ENCODE peak calls at places on chromosomes 5 and 9, in eight cellular contexts. L is A549; Y is tibial nerve; I is neuronal stem cell; B is naive thymus-derived CD4-positive, alpha-beta T cell; M is CD4-positive, alpha-beta memory T cell; W is stomach; K is cardiac muscle cell. D is an unnamed sample.

GRCh38 chr5:68928617-68929302 is 165.1 kb upstream of the SLC30A5 start:
- DNase-seq in L (no peak), B (no peak), I (no peak), W (no peak), K (no peak), Y (no peak), M (no peak), D (no peak)

GRCh38 chr9:127589955-127590370 is 22.1 kb upstream of the STXBP1 start:
- DNase-seq in Y (peak; percentile 53), K (peak; percentile 87), L (peak; percentile 81), I (peak; percentile 68), W (peak; percentile 70), B (no peak), M (no peak), D (peak; percentile 78)

GRCh38 chr5:61272688-61273087 is 59.4 kb upstream of the ZSWIM6 start:
- DNase-seq in I (no peak), Y (no peak), W (no peak), K (no peak), L (no peak), M (no peak), B (no peak), D (no peak)

GRCh38 chr5:124740991-124741583 is 5.4 kb downstream of the ZNF608 start:
- DNase-seq in I (no peak), B (no peak), W (no peak), K (no peak), L (no peak), Y (no peak), M (no peak), D (no peak)

GRCh38 chr9:24118170-24118569 is 292.1 kb upstream of the ELAVL2 start:
- DNase-seq in K (no peak), W (no peak), B (no peak), I (no peak), Y (no peak), L (peak; percentile 10), M (no peak), D (no peak)

GRCh38 chr5:131977212-131977604 is 31.7 kb upstream of the MEIKIN start:
- DNase-seq in I (no peak), Y (no peak), L (no peak), K (no peak), B (no peak), W (peak; percentile 15), M (no peak), D (no peak)

GRCh38 chr9:98451576-98451975 is 196.1 kb upstream of the TBC1D2 start:
- DNase-seq in B (no peak), M (no peak), L (no peak), W (no peak), I (no peak), Y (no peak), K (no peak), D (no peak)

GRCh38 chr5:159667286-159667685 is 249.0 kb upstream of the ADRA1B start:
- DNase-seq in K (no peak), B (no peak), L (no peak), M (no peak), Y (no peak), W (no peak), I (no peak), D (no peak)

GRCh38 chr5:15995206-15996052 is 184.2 kb downstream of the MARCHF11 start:
- DNase-seq in M (no peak), Y (no peak), L (peak; percentile 16), I (peak; percentile 43), K (peak; percentile 64), B (no peak), W (no peak), D (no peak)

GRCh38 chr9:124716795-124717194 is 54.3 kb downstream of the NR6A1 start:
- DNase-seq in K (no peak), I (no peak), L (no peak), W (no peak), B (no peak), M (no peak), Y (no peak), D (no peak)

GRCh38 chr5:147565524-147565923 is 55.7 kb upstream of the DPYSL3 start:
- DNase-seq in K (no peak), B (no peak), W (no peak), M (no peak), Y (no peak), I (no peak), L (peak; percentile 56), D (no peak)

GRCh38 chr5:14176888-14177287 is 33.7 kb downstream of the TRIO start:
- DNase-seq in Y (no peak), K (no peak), L (no peak), W (no peak), M (no peak), B (no peak), I (no peak), D (no peak)

GRCh38 chr5:65722575-65723424 is 795 bp downstream of the NLN start:
- DNase-seq in Y (no peak), M (no peak), W (no peak), L (peak; percentile 73), I (peak; percentile 40), B (no peak), K (peak; percentile 79), D (peak; percentile 25)

GRCh38 chr5:52961238-52961637 is 27.9 kb upstream of the ITGA2 start:
- DNase-seq in B (no peak), M (no peak), L (no peak), W (no peak), K (peak; percentile 52), I (no peak), Y (no peak), D (no peak)

GRCh38 chr5:181260720-181261319 is at the start of gene TRIM52:
- DNase-seq in I (peak; percentile 94), K (peak; percentile 89), W (peak; percentile 90), Y (peak; percentile 73), B (peak; percentile 86), L (peak; percentile 93), M (peak; percentile 92), D (peak; percentile 88)

GRCh38 chr9:93049491-93049890 is 9.0 kb upstream of the SUSD3 start:
- DNase-seq in L (no peak), I (no peak), K (no peak), M (no peak), W (no peak), Y (no peak), B (no peak), D (no peak)

GRCh38 chr5:132444841-132445639 is 45.5 kb downstream of the IRF1 start:
- DNase-seq in M (no peak), L (no peak), Y (no peak), I (no peak), B (no peak), K (no peak), W (no peak), D (no peak)

GRCh38 chr9:76027426-76027825 is 137.0 kb downstream of the PCSK5 start:
- DNase-seq in I (no peak), B (peak; percentile 56), K (peak; percentile 20), W (no peak), L (no peak), M (peak; percentile 47), Y (no peak), D (no peak)

GRCh38 chr5:161745392-161745791 is 59.9 kb downstream of the GABRA6 start:
- DNase-seq in Y (no peak), B (no peak), I (no peak), L (no peak), M (no peak), K (no peak), W (no peak), D (no peak)

GRCh38 chr9:105157178-105157583 is 87.3 kb upstream of the SLC44A1 start:
- DNase-seq in L (peak; percentile 78), B (peak; percentile 29), K (peak; percentile 88), M (peak; percentile 49), Y (peak; percentile 30), W (peak; percentile 40), I (no peak), D (peak; percentile 57)

GRCh38 chr5:142674438-142675210 is 11.3 kb downstream of the FGF1 start:
- DNase-seq in K (peak; percentile 82), M (no peak), B (no peak), I (no peak), Y (no peak), W (no peak), L (no peak), D (no peak)

GRCh38 chr5:106094128-106094726 is 1576.5 kb downstream of the EFNA5 start:
- DNase-seq in L (peak; percentile 27), W (no peak), M (no peak), Y (no peak), I (no peak), K (no peak), B (no peak), D (no peak)

GRCh38 chr9:116990592-116990991 is 303.5 kb downstream of the TRIM32 start:
- DNase-seq in K (no peak), L (no peak), M (no peak), B (no peak), I (no peak), W (no peak), Y (no peak), D (no peak)

GRCh38 chr5:180251141-180251540 is 40.7 kb downstream of the MAPK9 start:
- DNase-seq in Y (no peak), L (no peak), B (no peak), I (no peak), M (no peak), W (no peak), K (no peak), D (no peak)
- H3K9me3 ChIP-seq in Y (peaks cover 2% of the 10 kb centered on the region), L (peaks cover 94% of the 10 kb centered on the region), B (no peaks in the 10 kb centered on the region), I (peaks cover 63% of the 10 kb centered on the region), M (peaks cover 31% of the 10 kb centered on the region), W (peaks cover 88% of the 10 kb centered on the region), K (peaks cover 7% of the 10 kb centered on the region), D (no peaks in the 10 kb centered on the region)

DNA sequence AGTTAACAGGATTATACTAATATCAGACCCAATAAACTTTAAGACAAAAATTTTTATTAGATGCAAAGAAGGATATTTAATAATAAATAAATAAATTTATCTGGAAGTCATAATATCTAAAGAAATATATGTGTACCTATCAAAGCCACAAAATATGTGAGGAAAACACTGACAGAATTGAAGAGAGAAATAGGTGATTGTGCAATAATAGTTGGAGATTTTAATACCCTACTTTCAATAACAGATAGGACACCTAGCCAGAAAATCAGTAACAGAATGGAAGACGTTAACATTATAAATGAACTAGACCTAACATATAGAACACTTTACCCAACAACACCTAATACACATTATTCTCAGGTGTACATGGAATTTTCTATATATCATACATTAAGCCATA is 541.4 kb upstream of the SMC2 start:
- DNase-seq in W (no peak), B (no peak), L (no peak), M (no peak), Y (no peak), K (no peak), I (no peak), D (no peak)
- H3K9me3 ChIP-seq in W (no peaks in the 10 kb centered on the region), B (no peaks in the 10 kb centered on the region), L (no peaks in the 10 kb centered on the region), M (no peaks in the 10 kb centered on the region), Y (no peaks in the 10 kb centered on the region), K (no peaks in the 10 kb centered on the region), I (no peaks in the 10 kb centered on the region), D (no peaks in the 10 kb centered on the region)

DNA sequence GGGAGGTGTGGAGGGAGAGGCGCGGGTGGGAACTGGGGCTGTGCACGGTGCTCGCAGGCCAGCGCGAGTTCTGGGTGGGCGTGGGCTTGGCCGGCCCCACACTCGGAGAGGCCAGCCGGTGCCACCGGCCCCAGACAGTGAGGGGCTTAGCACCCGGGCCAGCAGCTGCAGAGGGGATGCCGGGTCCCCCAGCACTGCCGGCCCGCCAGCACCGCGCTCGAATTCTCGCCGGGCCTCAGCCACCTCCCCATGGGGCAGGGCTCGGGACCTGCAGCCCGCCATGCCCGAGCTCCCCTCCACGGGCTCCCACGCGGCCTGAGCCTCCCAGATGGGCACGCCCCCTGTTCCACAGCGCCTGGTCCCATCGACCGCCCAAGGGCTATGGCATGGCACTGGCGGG is 104.6 kb downstream of the GLIS3 start:
- DNase-seq in B (no peak), Y (no peak), L (no peak), W (no peak), M (no peak), I (no peak), K (no peak), D (no peak)
- H3K9me3 ChIP-seq in B (no peaks in the 10 kb centered on the region), Y (no peaks in the 10 kb centered on the region), L (peaks cover 44% of the 10 kb centered on the region), W (peaks cover 25% of the 10 kb centered on the region), M (peaks cover 20% of the 10 kb centered on the region), I (peaks cover 26% of the 10 kb centered on the region), K (no peaks in the 10 kb centered on the region), D (no peaks in the 10 kb centered on the region)

GRCh38 chr9:112326194-112326593 is 7.2 kb downstream of the PTBP3 start:
- DNase-seq in K (no peak), I (no peak), L (no peak), Y (no peak), M (no peak), B (no peak), W (no peak), D (no peak)
- H3K9me3 ChIP-seq in K (no peaks in the 10 kb centered on the region), I (no peaks in the 10 kb centered on the region), L (no peaks in the 10 kb centered on the region), Y (no peaks in the 10 kb centered on the region), M (peaks cover 4% of the 10 kb centered on the region), B (no peaks in the 10 kb centered on the region), W (no peaks in the 10 kb centered on the region), D (no peaks in the 10 kb centered on the region)

D was measured in body of pancreas.